ENCODE peak calls at places on chromosome 1, in nine cellular contexts. One of them, this sample, is unnamed.

GRCh38 chr1:233085566-233085965 is 135.2 kb downstream of the NTPCR start:
- DNase-seq in activated naive CD4-positive, alpha-beta T cell: no peak
- DNase-seq in stimulated activated CD8-positive, alpha-beta memory T cell treated with anti-CD3 and anti-CD28 coated beads, Interleukin-4, amount 100 ng/mL, for 1 hour: no peak
- DNase-seq in NCI-H1092 treated with DMSO at 0.1 percent for 48 hours: no peak
- DNase-seq in GM20000: no peak
- DNase-seq in CD8-positive, alpha-beta T cell: no peak
- DNase-seq in AG08395: peak; percentile 24
- DNase-seq in GM12891: no peak
- DNase-seq in Caki2: no peak
- DNase-seq in this sample: no peak

GRCh38 chr1:63190171-63190570 is 132.2 kb upstream of the FOXD3 start:
- DNase-seq in stimulated activated CD8-positive, alpha-beta memory T cell treated with anti-CD3 and anti-CD28 coated beads, Interleukin-4, amount 100 ng/mL, for 1 hour: no peak
- DNase-seq in CD8-positive, alpha-beta T cell: no peak
- DNase-seq in GM12891: no peak
- DNase-seq in Caki2: no peak
- DNase-seq in GM20000: no peak
- DNase-seq in AG08395: no peak
- DNase-seq in activated naive CD4-positive, alpha-beta T cell: no peak
- DNase-seq in NCI-H1092 treated with DMSO at 0.1 percent for 48 hours: no peak
- DNase-seq in this sample: no peak

GRCh38 chr1:245715291-245715701 is 560.5 kb downstream of the KIF26B start:
- DNase-seq in AG08395: peak; percentile 20
- DNase-seq in stimulated activated CD8-positive, alpha-beta memory T cell treated with anti-CD3 and anti-CD28 coated beads, Interleukin-4, amount 100 ng/mL, for 1 hour: no peak
- DNase-seq in GM12891: no peak
- DNase-seq in GM20000: no peak
- DNase-seq in NCI-H1092 treated with DMSO at 0.1 percent for 48 hours: no peak
- DNase-seq in CD8-positive, alpha-beta T cell: no peak
- DNase-seq in Caki2: peak; percentile 33
- DNase-seq in activated naive CD4-positive, alpha-beta T cell: no peak
- DNase-seq in this sample: peak; percentile 39

GRCh38 chr1:217526636-217527035 is 104.3 kb downstream of the GPATCH2 start:
- DNase-seq in CD8-positive, alpha-beta T cell: no peak
- DNase-seq in GM12891: no peak
- DNase-seq in GM20000: no peak
- DNase-seq in Caki2: no peak
- DNase-seq in AG08395: no peak
- DNase-seq in stimulated activated CD8-positive, alpha-beta memory T cell treated with anti-CD3 and anti-CD28 coated beads, Interleukin-4, amount 100 ng/mL, for 1 hour: no peak
- DNase-seq in NCI-H1092 treated with DMSO at 0.1 percent for 48 hours: no peak
- DNase-seq in activated naive CD4-positive, alpha-beta T cell: no peak
- DNase-seq in this sample: no peak

GRCh38 chr1:116770625-116771024 is 16.4 kb downstream of the CD2 start:
- DNase-seq in CD8-positive, alpha-beta T cell: no peak
- DNase-seq in activated naive CD4-positive, alpha-beta T cell: no peak
- DNase-seq in Caki2: no peak
- DNase-seq in NCI-H1092 treated with DMSO at 0.1 percent for 48 hours: no peak
- DNase-seq in GM12891: no peak
- DNase-seq in AG08395: no peak
- DNase-seq in GM20000: no peak
- DNase-seq in stimulated activated CD8-positive, alpha-beta memory T cell treated with anti-CD3 and anti-CD28 coated beads, Interleukin-4, amount 100 ng/mL, for 1 hour: no peak
- DNase-seq in this sample: no peak

GRCh38 chr1:204814146-204814884 is 56.3 kb upstream of the NFASC start:
- DNase-seq in GM12891: no peak
- DNase-seq in CD8-positive, alpha-beta T cell: no peak
- DNase-seq in activated naive CD4-positive, alpha-beta T cell: no peak
- DNase-seq in GM20000: no peak
- DNase-seq in AG08395: no peak
- DNase-seq in Caki2: no peak
- DNase-seq in NCI-H1092 treated with DMSO at 0.1 percent for 48 hours: no peak
- DNase-seq in stimulated activated CD8-positive, alpha-beta memory T cell treated with anti-CD3 and anti-CD28 coated beads, Interleukin-4, amount 100 ng/mL, for 1 hour: no peak
- DNase-seq in this sample: no peak

GRCh38 chr1:46489169-46489637 is 433 bp upstream of the DMBX1 start:
- DNase-seq in CD8-positive, alpha-beta T cell: no peak
- DNase-seq in AG08395: no peak
- DNase-seq in stimulated activated CD8-positive, alpha-beta memory T cell treated with anti-CD3 and anti-CD28 coated beads, Interleukin-4, amount 100 ng/mL, for 1 hour: no peak
- DNase-seq in Caki2: no peak
- DNase-seq in NCI-H1092 treated with DMSO at 0.1 percent for 48 hours: no peak
- DNase-seq in GM12891: peak; percentile 49
- DNase-seq in activated naive CD4-positive, alpha-beta T cell: no peak
- DNase-seq in GM20000: no peak
- DNase-seq in this sample: no peak

GRCh38 chr1:235019456-235019855 is 109.2 kb downstream of the TOMM20 start:
- DNase-seq in CD8-positive, alpha-beta T cell: no peak
- DNase-seq in stimulated activated CD8-positive, alpha-beta memory T cell treated with anti-CD3 and anti-CD28 coated beads, Interleukin-4, amount 100 ng/mL, for 1 hour: no peak
- DNase-seq in GM12891: no peak
- DNase-seq in AG08395: no peak
- DNase-seq in NCI-H1092 treated with DMSO at 0.1 percent for 48 hours: no peak
- DNase-seq in activated naive CD4-positive, alpha-beta T cell: no peak
- DNase-seq in Caki2: no peak
- DNase-seq in GM20000: no peak
- DNase-seq in this sample: no peak

GRCh38 chr1:2228157-2228594 is at the start of gene SKI:
- DNase-seq in activated naive CD4-positive, alpha-beta T cell: no peak
- DNase-seq in NCI-H1092 treated with DMSO at 0.1 percent for 48 hours: no peak
- DNase-seq in stimulated activated CD8-positive, alpha-beta memory T cell treated with anti-CD3 and anti-CD28 coated beads, Interleukin-4, amount 100 ng/mL, for 1 hour: no peak
- DNase-seq in CD8-positive, alpha-beta T cell: no peak
- DNase-seq in Caki2: no peak
- DNase-seq in GM20000: no peak
- DNase-seq in AG08395: no peak
- DNase-seq in GM12891: no peak
- DNase-seq in this sample: no peak

This sample was measured in kidney glomerular epithelial cell.